ENCODE peak calls at places on chromosomes 2 and 18, in eight cellular contexts. One of them, this sample, is unnamed.

GRCh38 chr2:16393483-16394071 is 272.1 kb downstream of the CYRIA start:
- DNase-seq in nephron progenitor cell: no peak
- DNase-seq in ovary: no peak
- DNase-seq in IMR-90: no peak
- DNase-seq in WTC11: no peak
- DNase-seq in colonic mucosa: no peak
- DNase-seq in HFFc6: no peak
- DNase-seq in K562: no peak
- DNase-seq in this sample: no peak

GRCh38 chr18:23333827-23334226 is 119.3 kb upstream of the RIOK3 start:
- DNase-seq in nephron progenitor cell: no peak
- DNase-seq in ovary: no peak
- DNase-seq in IMR-90: no peak
- DNase-seq in WTC11: no peak
- DNase-seq in colonic mucosa: no peak
- DNase-seq in HFFc6: no peak
- DNase-seq in K562: no peak
- DNase-seq in this sample: no peak

GRCh38 chr18:44181951-44182350 is 498.7 kb upstream of the SETBP1 start:
- DNase-seq in nephron progenitor cell: no peak
- DNase-seq in ovary: no peak
- DNase-seq in IMR-90: no peak
- DNase-seq in WTC11: no peak
- DNase-seq in colonic mucosa: no peak
- DNase-seq in HFFc6: no peak
- DNase-seq in K562: no peak
- DNase-seq in this sample: no peak

GRCh38 chr2:143553261-143553660 is 424.0 kb downstream of the ARHGAP15 start:
- DNase-seq in nephron progenitor cell: no peak
- DNase-seq in ovary: no peak
- DNase-seq in IMR-90: peak
- DNase-seq in WTC11: no peak
- DNase-seq in colonic mucosa: no peak
- DNase-seq in HFFc6: no peak
- DNase-seq in K562: no peak
- DNase-seq in this sample: no peak

GRCh38 chr2:181959508-181959907 is 26.1 kb upstream of the PPP1R1C start:
- DNase-seq in nephron progenitor cell: no peak
- DNase-seq in ovary: no peak
- DNase-seq in IMR-90: peak
- DNase-seq in WTC11: no peak
- DNase-seq in colonic mucosa: no peak
- DNase-seq in HFFc6: no peak
- DNase-seq in K562: no peak
- DNase-seq in this sample: no peak

GRCh38 chr2:37585295-37585908 is 86.0 kb downstream of the CDC42EP3 start:
- DNase-seq in nephron progenitor cell: no peak
- DNase-seq in ovary: peak
- DNase-seq in IMR-90: peak
- DNase-seq in WTC11: no peak
- DNase-seq in colonic mucosa: peak
- DNase-seq in HFFc6: no peak
- DNase-seq in K562: no peak
- DNase-seq in this sample: no peak

GRCh38 chr18:31857516-31858106 is 85.3 kb downstream of the TRAPPC8 start:
- DNase-seq in nephron progenitor cell: no peak
- DNase-seq in ovary: no peak
- DNase-seq in IMR-90: no peak
- DNase-seq in WTC11: no peak
- DNase-seq in colonic mucosa: no peak
- DNase-seq in HFFc6: no peak
- DNase-seq in K562: no peak
- DNase-seq in this sample: no peak

GRCh38 chr2:121818546-121818945 is 63.1 kb downstream of the TSN start:
- DNase-seq in nephron progenitor cell: no peak
- DNase-seq in ovary: no peak
- DNase-seq in IMR-90: no peak
- DNase-seq in WTC11: no peak
- DNase-seq in colonic mucosa: no peak
- DNase-seq in HFFc6: no peak
- DNase-seq in K562: no peak
- DNase-seq in this sample: no peak

GRCh38 chr2:30147715-30148611 is 1.2 kb downstream of the YPEL5 start:
- DNase-seq in nephron progenitor cell: peak
- DNase-seq in ovary: peak
- DNase-seq in IMR-90: peak
- DNase-seq in WTC11: peak
- DNase-seq in colonic mucosa: peak
- DNase-seq in HFFc6: peak
- DNase-seq in K562: peak
- DNase-seq in this sample: peak

GRCh38 chr2:222568866-222569265 is 87.0 kb downstream of the FARSB start:
- DNase-seq in nephron progenitor cell: no peak
- DNase-seq in ovary: no peak
- DNase-seq in IMR-90: peak
- DNase-seq in WTC11: no peak
- DNase-seq in colonic mucosa: no peak
- DNase-seq in HFFc6: peak
- DNase-seq in K562: no peak
- DNase-seq in this sample: no peak

GRCh38 chr2:65309699-65310098 is 82.1 kb downstream of the ACTR2 start:
- DNase-seq in nephron progenitor cell: no peak
- DNase-seq in ovary: no peak
- DNase-seq in IMR-90: no peak
- DNase-seq in WTC11: no peak
- DNase-seq in colonic mucosa: no peak
- DNase-seq in HFFc6: no peak
- DNase-seq in K562: no peak
- DNase-seq in this sample: no peak

GRCh38 chr18:6876646-6877045 is 147.1 kb downstream of the ARHGAP28 start:
- DNase-seq in nephron progenitor cell: no peak
- DNase-seq in ovary: no peak
- DNase-seq in IMR-90: peak
- DNase-seq in WTC11: no peak
- DNase-seq in colonic mucosa: no peak
- DNase-seq in HFFc6: no peak
- DNase-seq in K562: no peak
- DNase-seq in this sample: no peak

GRCh38 chr2:218343591-218343990 is 13.1 kb upstream of the CATIP start:
- DNase-seq in nephron progenitor cell: no peak
- DNase-seq in ovary: no peak
- DNase-seq in IMR-90: peak
- DNase-seq in WTC11: no peak
- DNase-seq in colonic mucosa: no peak
- DNase-seq in HFFc6: peak
- DNase-seq in K562: no peak
- DNase-seq in this sample: no peak

GRCh38 chr2:218344755-218345417 is 11.8 kb upstream of the CATIP start:
- DNase-seq in nephron progenitor cell: no peak
- DNase-seq in ovary: no peak
- DNase-seq in IMR-90: no peak
- DNase-seq in WTC11: no peak
- DNase-seq in colonic mucosa: no peak
- DNase-seq in HFFc6: no peak
- DNase-seq in K562: no peak
- DNase-seq in this sample: no peak

GRCh38 chr2:218347172-218347571 is 9.5 kb upstream of the CATIP start:
- DNase-seq in nephron progenitor cell: no peak
- DNase-seq in ovary: no peak
- DNase-seq in IMR-90: no peak
- DNase-seq in WTC11: no peak
- DNase-seq in colonic mucosa: no peak
- DNase-seq in HFFc6: no peak
- DNase-seq in K562: no peak
- DNase-seq in this sample: no peak

GRCh38 chr2:218344090-218344754 is 12.4 kb upstream of the CATIP start:
- DNase-seq in nephron progenitor cell: no peak
- DNase-seq in ovary: no peak
- DNase-seq in IMR-90: no peak
- DNase-seq in WTC11: no peak
- DNase-seq in colonic mucosa: no peak
- DNase-seq in HFFc6: no peak
- DNase-seq in K562: no peak
- DNase-seq in this sample: no peak

DNA sequence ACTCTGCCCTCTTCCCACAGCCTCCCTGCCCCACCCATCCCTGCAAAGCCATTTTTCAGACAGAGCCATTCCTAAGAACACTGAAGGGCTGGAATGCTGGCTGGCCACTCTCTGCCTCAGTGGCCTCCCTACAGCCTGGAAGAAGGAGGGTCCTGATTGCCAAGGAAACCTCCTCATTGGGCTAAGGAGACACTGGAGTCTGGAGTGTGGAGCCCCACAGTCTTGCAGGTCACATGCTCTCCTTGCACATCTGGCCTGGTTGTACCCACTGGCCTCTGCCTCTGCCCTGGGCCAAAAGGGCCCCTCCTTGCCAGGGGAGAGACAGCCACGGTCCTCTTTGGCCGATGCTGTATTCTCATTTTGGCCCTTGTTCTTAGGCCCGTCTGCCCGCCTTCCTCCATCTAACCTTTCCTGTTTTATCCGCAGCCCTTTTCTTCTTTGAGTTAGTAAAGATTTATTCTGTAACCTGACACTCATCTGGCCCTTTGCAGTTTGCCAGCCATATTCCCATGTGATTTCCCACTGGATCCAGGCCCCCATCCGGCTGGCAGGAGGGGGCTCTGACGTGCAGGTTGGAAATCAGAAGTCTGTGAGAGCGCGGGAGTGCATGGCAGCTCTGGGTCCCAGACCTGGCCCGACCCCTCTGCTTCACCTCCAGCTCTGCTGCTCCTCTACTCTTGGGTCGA is 11.0 kb upstream of the CATIP start:
- DNase-seq in nephron progenitor cell: peak
- DNase-seq in ovary: no peak
- DNase-seq in IMR-90: no peak
- DNase-seq in WTC11: no peak
- DNase-seq in colonic mucosa: no peak
- DNase-seq in HFFc6: no peak
- DNase-seq in K562: no peak
- DNase-seq in this sample: no peak
- TF ChIP-seq CTCF in nephron progenitor cell: no peak
- TF ChIP-seq CTCF in ovary: no peak
- TF ChIP-seq CTCF in IMR-90: no peak
- TF ChIP-seq CTCF in WTC11: no peak
- TF ChIP-seq CTCF in colonic mucosa: no peak
- TF ChIP-seq CTCF in HFFc6: no peak
- TF ChIP-seq CTCF in K562: no peak
- TF ChIP-seq CTCF in this sample: no peak

GRCh38 chr2:68901199-68901515 is 30.0 kb upstream of the BMP10 start:
- DNase-seq in nephron progenitor cell: no peak
- DNase-seq in ovary: no peak
- DNase-seq in IMR-90: peak
- DNase-seq in WTC11: peak
- DNase-seq in colonic mucosa: no peak
- DNase-seq in HFFc6: no peak
- DNase-seq in K562: no peak
- DNase-seq in this sample: no peak
- TF ChIP-seq CTCF in nephron progenitor cell: no peak
- TF ChIP-seq CTCF in ovary: no peak
- TF ChIP-seq CTCF in IMR-90: peak
- TF ChIP-seq CTCF in WTC11: no peak
- TF ChIP-seq CTCF in colonic mucosa: no peak
- TF ChIP-seq CTCF in HFFc6: peak
- TF ChIP-seq CTCF in K562: peak
- TF ChIP-seq CTCF in this sample: no peak

DNA sequence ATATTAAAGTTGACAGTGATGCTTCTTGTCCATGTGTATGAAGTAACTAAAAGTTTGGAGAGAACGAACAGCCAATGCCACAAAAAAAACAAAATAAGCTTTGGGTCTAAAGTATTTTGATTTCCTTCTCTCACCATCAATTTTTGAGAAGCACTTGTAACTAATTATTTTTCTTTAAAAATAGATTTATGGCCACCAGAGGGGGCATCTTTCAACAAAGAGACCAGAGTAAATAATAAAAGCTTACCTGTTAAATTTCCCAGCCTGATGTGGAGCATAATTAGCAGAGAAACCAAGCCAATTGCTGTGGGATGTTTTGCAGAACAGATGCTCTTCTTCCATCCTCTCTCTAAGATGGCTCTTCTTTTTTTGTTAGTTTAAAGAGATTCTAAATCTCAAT is 29.0 kb downstream of the LINC00305 start:
- DNase-seq in nephron progenitor cell: no peak
- DNase-seq in ovary: no peak
- DNase-seq in IMR-90: no peak
- DNase-seq in WTC11: no peak
- DNase-seq in colonic mucosa: no peak
- DNase-seq in HFFc6: no peak
- DNase-seq in K562: no peak
- DNase-seq in this sample: no peak
- TF ChIP-seq CTCF in nephron progenitor cell: no peak
- TF ChIP-seq CTCF in ovary: no peak
- TF ChIP-seq CTCF in IMR-90: no peak
- TF ChIP-seq CTCF in WTC11: no peak
- TF ChIP-seq CTCF in colonic mucosa: no peak
- TF ChIP-seq CTCF in HFFc6: peak
- TF ChIP-seq CTCF in K562: no peak
- TF ChIP-seq CTCF in this sample: peak

GRCh38 chr2:129297430-129297829 is 682.0 kb upstream of the RAB6C start:
- DNase-seq in nephron progenitor cell: no peak
- DNase-seq in ovary: no peak
- DNase-seq in IMR-90: no peak
- DNase-seq in WTC11: peak
- DNase-seq in colonic mucosa: no peak
- DNase-seq in HFFc6: no peak
- DNase-seq in K562: peak
- DNase-seq in this sample: peak
- TF ChIP-seq CTCF in nephron progenitor cell: no peak
- TF ChIP-seq CTCF in ovary: no peak
- TF ChIP-seq CTCF in IMR-90: no peak
- TF ChIP-seq CTCF in WTC11: no peak
- TF ChIP-seq CTCF in colonic mucosa: no peak
- TF ChIP-seq CTCF in HFFc6: no peak
- TF ChIP-seq CTCF in K562: peak
- TF ChIP-seq CTCF in this sample: peak

DNA sequence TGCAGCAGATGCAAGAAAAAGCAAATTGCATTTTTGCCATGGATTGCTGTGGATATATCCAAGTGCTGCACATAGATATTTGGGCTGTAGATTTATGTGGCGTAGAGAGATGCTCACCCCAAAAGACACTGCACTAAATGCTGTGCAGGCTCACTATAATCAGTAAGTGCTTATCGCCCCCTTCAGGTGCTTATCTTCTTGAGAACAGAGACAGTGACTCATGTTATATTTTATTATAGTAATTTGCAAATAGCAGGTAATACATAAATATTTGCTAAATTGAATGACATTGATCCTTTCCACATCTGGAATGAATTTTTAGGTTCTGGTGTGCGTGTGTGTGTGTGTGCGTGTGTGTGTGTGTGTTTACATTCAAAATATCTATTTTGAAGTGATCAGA is 36.8 kb upstream of the PLEKHM3 start:
- DNase-seq in nephron progenitor cell: no peak
- DNase-seq in ovary: no peak
- DNase-seq in IMR-90: peak
- DNase-seq in WTC11: no peak
- DNase-seq in colonic mucosa: peak
- DNase-seq in HFFc6: peak
- DNase-seq in K562: peak
- DNase-seq in this sample: no peak
- TF ChIP-seq CTCF in nephron progenitor cell: peak
- TF ChIP-seq CTCF in ovary: no peak
- TF ChIP-seq CTCF in IMR-90: peak
- TF ChIP-seq CTCF in WTC11: no peak
- TF ChIP-seq CTCF in colonic mucosa: no peak
- TF ChIP-seq CTCF in HFFc6: peak
- TF ChIP-seq CTCF in K562: peak
- TF ChIP-seq CTCF in this sample: peak